ENCODE peak calls at places on chromosomes 4 and X, in six cellular contexts. One of them, this sample, is unnamed.

GRCh38 chrX:31421441-31421840 is 349.6 kb upstream of the FTHL17 start:
- DNase-seq in colonic mucosa: no peak
- DNase-seq in upper lobe of right lung: no peak
- DNase-seq in KBM-7: no peak
- DNase-seq in NCI-H1105 treated with DMSO at 0.1 percent for 48 hours: no peak
- DNase-seq in NCI-H748 treated with DMSO at 0.1 percent for 48 hours: no peak
- DNase-seq in this sample: peak

GRCh38 chrX:134525086-134525792 is 65.3 kb downstream of the HPRT1 start:
- DNase-seq in colonic mucosa: no peak
- DNase-seq in KBM-7: no peak
- DNase-seq in upper lobe of right lung: no peak
- DNase-seq in NCI-H748 treated with DMSO at 0.1 percent for 48 hours: no peak
- DNase-seq in NCI-H1105 treated with DMSO at 0.1 percent for 48 hours: no peak
- DNase-seq in this sample: no peak

GRCh38 chr4:112857461-112857860 is 192.0 kb upstream of the ANK2 start:
- DNase-seq in KBM-7: no peak
- DNase-seq in NCI-H1105 treated with DMSO at 0.1 percent for 48 hours: no peak
- DNase-seq in NCI-H748 treated with DMSO at 0.1 percent for 48 hours: no peak
- DNase-seq in colonic mucosa: no peak
- DNase-seq in upper lobe of right lung: no peak
- DNase-seq in this sample: peak

GRCh38 chrX:147875866-147876596 is 35.7 kb upstream of the FMR1 start:
- DNase-seq in KBM-7: no peak
- DNase-seq in NCI-H748 treated with DMSO at 0.1 percent for 48 hours: no peak
- DNase-seq in NCI-H1105 treated with DMSO at 0.1 percent for 48 hours: peak
- DNase-seq in upper lobe of right lung: no peak
- DNase-seq in colonic mucosa: no peak
- DNase-seq in this sample: peak

GRCh38 chr4:8365951-8366350 is 74.6 kb downstream of the ACOX3 start:
- DNase-seq in KBM-7: no peak
- DNase-seq in colonic mucosa: no peak
- DNase-seq in NCI-H1105 treated with DMSO at 0.1 percent for 48 hours: no peak
- DNase-seq in NCI-H748 treated with DMSO at 0.1 percent for 48 hours: no peak
- DNase-seq in upper lobe of right lung: peak
- DNase-seq in this sample: no peak

GRCh38 chrX:130083656-130084382 is 26.5 kb downstream of the ELF4 start:
- DNase-seq in colonic mucosa: no peak
- DNase-seq in NCI-H748 treated with DMSO at 0.1 percent for 48 hours: no peak
- DNase-seq in upper lobe of right lung: peak
- DNase-seq in KBM-7: peak
- DNase-seq in NCI-H1105 treated with DMSO at 0.1 percent for 48 hours: no peak
- DNase-seq in this sample: no peak

GRCh38 chr4:123340381-123340701 is 56.3 kb upstream of the SPRY1 start:
- DNase-seq in KBM-7: no peak
- DNase-seq in colonic mucosa: no peak
- DNase-seq in NCI-H1105 treated with DMSO at 0.1 percent for 48 hours: no peak
- DNase-seq in upper lobe of right lung: no peak
- DNase-seq in NCI-H748 treated with DMSO at 0.1 percent for 48 hours: no peak
- DNase-seq in this sample: peak

GRCh38 chr4:61431131-61431530 is 231.0 kb downstream of the ADGRL3 start:
- DNase-seq in NCI-H1105 treated with DMSO at 0.1 percent for 48 hours: no peak
- DNase-seq in colonic mucosa: no peak
- DNase-seq in NCI-H748 treated with DMSO at 0.1 percent for 48 hours: no peak
- DNase-seq in upper lobe of right lung: no peak
- DNase-seq in KBM-7: no peak
- DNase-seq in this sample: no peak

GRCh38 chr4:168451744-168452394 is 28.4 kb downstream of the DDX60L start:
- DNase-seq in KBM-7: no peak
- DNase-seq in NCI-H748 treated with DMSO at 0.1 percent for 48 hours: no peak
- DNase-seq in colonic mucosa: no peak
- DNase-seq in NCI-H1105 treated with DMSO at 0.1 percent for 48 hours: no peak
- DNase-seq in upper lobe of right lung: no peak
- DNase-seq in this sample: peak

GRCh38 chrX:20060961-20061868 is 55.5 kb downstream of the MAP7D2 start:
- DNase-seq in KBM-7: peak
- DNase-seq in NCI-H748 treated with DMSO at 0.1 percent for 48 hours: no peak
- DNase-seq in NCI-H1105 treated with DMSO at 0.1 percent for 48 hours: peak
- DNase-seq in upper lobe of right lung: no peak
- DNase-seq in colonic mucosa: no peak
- DNase-seq in this sample: no peak

GRCh38 chr4:75549019-75549418 is 6.8 kb upstream of the ODAPH start:
- DNase-seq in NCI-H748 treated with DMSO at 0.1 percent for 48 hours: no peak
- DNase-seq in KBM-7: no peak
- DNase-seq in NCI-H1105 treated with DMSO at 0.1 percent for 48 hours: no peak
- DNase-seq in colonic mucosa: no peak
- DNase-seq in upper lobe of right lung: no peak
- DNase-seq in this sample: no peak

GRCh38 chr4:173507471-173508385 is 22.3 kb downstream of the HAND2 start:
- DNase-seq in upper lobe of right lung: no peak
- DNase-seq in KBM-7: no peak
- DNase-seq in NCI-H748 treated with DMSO at 0.1 percent for 48 hours: no peak
- DNase-seq in NCI-H1105 treated with DMSO at 0.1 percent for 48 hours: no peak
- DNase-seq in colonic mucosa: no peak
- DNase-seq in this sample: no peak

GRCh38 chr4:123555500-123556273 is 159.1 kb downstream of the SPRY1 start:
- DNase-seq in NCI-H748 treated with DMSO at 0.1 percent for 48 hours: no peak
- DNase-seq in colonic mucosa: peak
- DNase-seq in KBM-7: peak
- DNase-seq in NCI-H1105 treated with DMSO at 0.1 percent for 48 hours: peak
- DNase-seq in upper lobe of right lung: peak
- DNase-seq in this sample: peak

GRCh38 chrX:2697741-2698294 is 6.7 kb downstream of the CD99 start:
- DNase-seq in NCI-H1105 treated with DMSO at 0.1 percent for 48 hours: no peak
- DNase-seq in NCI-H748 treated with DMSO at 0.1 percent for 48 hours: no peak
- DNase-seq in colonic mucosa: no peak
- DNase-seq in KBM-7: peak
- DNase-seq in upper lobe of right lung: no peak
- DNase-seq in this sample: peak

GRCh38 chr4:121375262-121375661 is 5.6 kb downstream of the QRFPR start:
- DNase-seq in NCI-H1105 treated with DMSO at 0.1 percent for 48 hours: no peak
- DNase-seq in colonic mucosa: no peak
- DNase-seq in KBM-7: no peak
- DNase-seq in upper lobe of right lung: no peak
- DNase-seq in NCI-H748 treated with DMSO at 0.1 percent for 48 hours: no peak
- DNase-seq in this sample: no peak

GRCh38 chr4:164081801-164082200 is 587.3 kb downstream of the TMA16 start:
- DNase-seq in NCI-H1105 treated with DMSO at 0.1 percent for 48 hours: no peak
- DNase-seq in upper lobe of right lung: no peak
- DNase-seq in colonic mucosa: no peak
- DNase-seq in KBM-7: no peak
- DNase-seq in NCI-H748 treated with DMSO at 0.1 percent for 48 hours: no peak
- DNase-seq in this sample: no peak

GRCh38 chrX:87900320-87900908 is 382.8 kb downstream of the KLHL4 start:
- DNase-seq in upper lobe of right lung: no peak
- DNase-seq in KBM-7: peak
- DNase-seq in colonic mucosa: no peak
- DNase-seq in NCI-H748 treated with DMSO at 0.1 percent for 48 hours: no peak
- DNase-seq in NCI-H1105 treated with DMSO at 0.1 percent for 48 hours: no peak
- DNase-seq in this sample: no peak

GRCh38 chr4:158147151-158147550 is 25.7 kb downstream of the GASK1B start:
- DNase-seq in KBM-7: no peak
- DNase-seq in NCI-H1105 treated with DMSO at 0.1 percent for 48 hours: no peak
- DNase-seq in NCI-H748 treated with DMSO at 0.1 percent for 48 hours: no peak
- DNase-seq in upper lobe of right lung: no peak
- DNase-seq in colonic mucosa: no peak
- DNase-seq in this sample: no peak

GRCh38 chr4:96193061-96193460 is 353.2 kb downstream of the PDHA2 start:
- DNase-seq in NCI-H748 treated with DMSO at 0.1 percent for 48 hours: no peak
- DNase-seq in NCI-H1105 treated with DMSO at 0.1 percent for 48 hours: no peak
- DNase-seq in upper lobe of right lung: no peak
- DNase-seq in colonic mucosa: no peak
- DNase-seq in KBM-7: no peak
- DNase-seq in this sample: no peak

GRCh38 chrX:989959-990510 is 222.4 kb downstream of the CRLF2 start:
- DNase-seq in colonic mucosa: peak
- DNase-seq in NCI-H1105 treated with DMSO at 0.1 percent for 48 hours: peak
- DNase-seq in NCI-H748 treated with DMSO at 0.1 percent for 48 hours: peak
- DNase-seq in KBM-7: no peak
- DNase-seq in upper lobe of right lung: peak
- DNase-seq in this sample: peak

GRCh38 chrX:42384956-42385355 is 393.0 kb downstream of the PPP1R2C start:
- DNase-seq in NCI-H748 treated with DMSO at 0.1 percent for 48 hours: no peak
- DNase-seq in upper lobe of right lung: no peak
- DNase-seq in KBM-7: no peak
- DNase-seq in NCI-H1105 treated with DMSO at 0.1 percent for 48 hours: no peak
- DNase-seq in colonic mucosa: no peak
- DNase-seq in this sample: no peak

GRCh38 chr4:81628489-81628888 is 156.8 kb upstream of the RASGEF1B start:
- DNase-seq in KBM-7: no peak
- DNase-seq in colonic mucosa: no peak
- DNase-seq in NCI-H1105 treated with DMSO at 0.1 percent for 48 hours: no peak
- DNase-seq in upper lobe of right lung: no peak
- DNase-seq in NCI-H748 treated with DMSO at 0.1 percent for 48 hours: no peak
- DNase-seq in this sample: no peak

GRCh38 chr4:172734555-172734954 is 434.1 kb upstream of the GALNT7 start:
- DNase-seq in NCI-H1105 treated with DMSO at 0.1 percent for 48 hours: no peak
- DNase-seq in upper lobe of right lung: no peak
- DNase-seq in colonic mucosa: no peak
- DNase-seq in KBM-7: no peak
- DNase-seq in NCI-H748 treated with DMSO at 0.1 percent for 48 hours: no peak
- DNase-seq in this sample: no peak

This sample was measured in fibroblast of villous mesenchyme.